ENCODE peak calls at places on chromosomes 4 and X, in four cellular contexts. T is right atrium auricular region, D is AG04450, R is kidney. Y is an unnamed sample.
A peak's percentile ranks its signal among the peaks of the same experiment; 100 is the strongest.

GRCh38 chrX:35670894-35671293 is 127.2 kb upstream of the MAGEB16 start:
- DNase-seq in T (no peak), D (no peak), R (no peak), Y (no peak)

GRCh38 chrX:1385251-1385794 is 6.6 kb downstream of the SLC25A6 start:
- DNase-seq in T (peak; percentile 58), D (no peak), R (peak; percentile 73), Y (peak; percentile 83)

GRCh38 chr4:140004580-140005314 is 149.2 kb downstream of the MAML3 start:
- DNase-seq in T (no peak), D (no peak), R (peak; percentile 73), Y (no peak)

GRCh38 chr4:57265831-57266582 is 155.8 kb upstream of the IGFBP7 start:
- DNase-seq in T (no peak), D (no peak), R (peak; percentile 43), Y (no peak)

GRCh38 chr4:110622841-110623709 is at the start of gene PITX2:
- DNase-seq in T (peak; percentile 66), D (peak; percentile 57), R (peak; percentile 80), Y (peak; percentile 93)

GRCh38 chr4:152500798-152501434 is 35.0 kb downstream of the FBXW7 start:
- DNase-seq in T (no peak), D (peak; percentile 83), R (no peak), Y (no peak)

GRCh38 chrX:149453030-149453429 is 52.1 kb downstream of the IDS start:
- DNase-seq in T (no peak), D (no peak), R (no peak), Y (no peak)

GRCh38 chr4:54104907-54105306 is 4.9 kb downstream of the GSX2 start:
- DNase-seq in T (no peak), D (no peak), R (no peak), Y (no peak)

GRCh38 chr4:33924239-33924638 is 2320.1 kb downstream of the ARAP2 start:
- DNase-seq in T (no peak), D (peak; percentile 6), R (no peak), Y (no peak)

GRCh38 chr4:83272900-83273299 is 11.7 kb downstream of the COQ2 start:
- DNase-seq in T (no peak), D (no peak), R (no peak), Y (no peak)

GRCh38 chr4:85940131-85940530 is 419.7 kb downstream of the MAPK10 start:
- DNase-seq in T (no peak), D (no peak), R (no peak), Y (no peak)

GRCh38 chrX:24145340-24146186 is 4.0 kb upstream of the ZFX start:
- DNase-seq in T (no peak), D (no peak), R (no peak), Y (no peak)

GRCh38 chr4:48429709-48430474 is 53.3 kb upstream of the SLC10A4 start:
- DNase-seq in T (no peak), D (no peak), R (no peak), Y (no peak)

GRCh38 chr4:26590639-26591038 is 6.8 kb downstream of the TBC1D19 start:
- DNase-seq in T (no peak), D (no peak), R (no peak), Y (no peak)

GRCh38 chr4:148152868-148153630 is 289.2 kb downstream of the NR3C2 start:
- DNase-seq in T (no peak), D (no peak), R (no peak), Y (no peak)

GRCh38 chr4:73067971-73068394 is 1.5 kb downstream of the COX18 start:
- DNase-seq in T (no peak), D (no peak), R (no peak), Y (no peak)

GRCh38 chr4:96599752-96600151 is 759.9 kb downstream of the PDHA2 start:
- DNase-seq in T (no peak), D (no peak), R (no peak), Y (no peak)

GRCh38 chr4:157075811-157076577 is at the start of gene GLRB:
- DNase-seq in T (no peak), D (no peak), R (peak; percentile 55), Y (peak; percentile 92)

GRCh38 chr4:6107886-6108285 is 89.7 kb upstream of the C4orf50 start:
- DNase-seq in T (no peak), D (no peak), R (no peak), Y (no peak)

GRCh38 chr4:6110681-6111353 is 89.5 kb downstream of the JAKMIP1 start:
- DNase-seq in T (no peak), D (no peak), R (no peak), Y (no peak)

GRCh38 chr4:6111354-6111930 is 88.9 kb downstream of the JAKMIP1 start:
- DNase-seq in T (no peak), D (no peak), R (no peak), Y (no peak)

GRCh38 chr4:6112606-6113290 is 87.6 kb downstream of the JAKMIP1 start:
- DNase-seq in T (no peak), D (no peak), R (no peak), Y (no peak)

DNA sequence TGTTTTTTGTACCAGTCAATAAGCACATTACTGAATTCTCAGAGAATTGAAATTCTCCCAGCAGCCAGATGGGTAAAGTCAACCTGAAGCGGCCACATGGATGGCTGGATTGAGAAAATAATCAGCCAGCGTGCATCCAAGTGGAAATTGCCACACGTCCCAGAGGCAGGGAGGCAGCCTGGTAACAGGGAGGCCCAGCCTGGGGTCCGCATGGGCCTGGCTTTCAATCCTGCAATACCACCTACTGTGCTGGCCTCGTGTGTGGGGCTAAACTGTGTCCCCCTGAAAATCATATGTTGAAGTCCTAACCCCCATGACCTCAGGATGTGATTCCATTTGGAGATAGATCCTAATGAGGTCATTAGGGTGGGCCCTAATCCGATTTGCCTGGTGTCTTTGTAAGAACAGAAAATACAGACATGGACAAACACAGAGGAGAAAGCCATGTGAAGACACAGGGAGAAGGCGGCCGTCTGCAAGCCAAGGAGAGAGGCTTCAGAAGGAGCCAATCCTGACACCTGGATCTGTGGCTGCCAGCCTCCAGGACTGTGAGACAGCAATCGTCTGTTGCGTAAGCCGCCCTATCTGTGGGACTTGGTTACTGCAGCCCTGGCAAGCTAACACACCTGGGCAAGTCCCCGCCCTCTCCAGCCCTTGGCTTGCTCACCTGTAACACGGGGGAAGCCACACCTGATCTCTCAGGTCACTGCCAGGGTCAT is 90.3 kb downstream of the JAKMIP1 start:
- DNase-seq in T (no peak), D (no peak), R (no peak), Y (no peak)
- TF ChIP-seq CTCF in T (no peak), D (peak; percentile 14), R (no peak), Y (peak; percentile 39)

DNA sequence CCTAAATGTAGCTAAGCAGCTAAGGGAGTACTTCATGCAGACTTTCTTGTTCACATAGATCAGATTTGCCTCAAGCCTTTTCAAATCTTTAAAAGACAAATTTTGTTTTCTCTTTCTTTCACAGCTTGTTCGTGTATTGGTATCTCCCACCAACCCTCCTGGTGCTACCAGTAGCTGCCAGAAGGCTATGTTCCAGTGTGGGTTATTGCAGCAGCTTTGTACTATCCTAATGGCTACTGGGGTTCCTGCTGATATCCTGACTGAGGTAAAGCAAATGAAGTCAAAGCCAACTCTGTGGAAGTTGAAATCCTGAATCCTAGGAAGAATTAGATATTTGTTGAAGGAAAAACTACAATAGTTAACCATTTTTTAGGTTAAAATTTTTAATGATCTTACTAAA is 62.6 kb downstream of the USO1 start:
- DNase-seq in T (no peak), D (no peak), R (no peak), Y (no peak)
- TF ChIP-seq CTCF in T (no peak), D (no peak), R (no peak), Y (no peak)

GRCh38 chr4:15197005-15197404 is 194.7 kb downstream of the CPEB2 start:
- DNase-seq in T (no peak), D (no peak), R (no peak), Y (no peak)
- TF ChIP-seq CTCF in T (no peak), D (peak; percentile 51), R (no peak), Y (peak; percentile 79)

DNA sequence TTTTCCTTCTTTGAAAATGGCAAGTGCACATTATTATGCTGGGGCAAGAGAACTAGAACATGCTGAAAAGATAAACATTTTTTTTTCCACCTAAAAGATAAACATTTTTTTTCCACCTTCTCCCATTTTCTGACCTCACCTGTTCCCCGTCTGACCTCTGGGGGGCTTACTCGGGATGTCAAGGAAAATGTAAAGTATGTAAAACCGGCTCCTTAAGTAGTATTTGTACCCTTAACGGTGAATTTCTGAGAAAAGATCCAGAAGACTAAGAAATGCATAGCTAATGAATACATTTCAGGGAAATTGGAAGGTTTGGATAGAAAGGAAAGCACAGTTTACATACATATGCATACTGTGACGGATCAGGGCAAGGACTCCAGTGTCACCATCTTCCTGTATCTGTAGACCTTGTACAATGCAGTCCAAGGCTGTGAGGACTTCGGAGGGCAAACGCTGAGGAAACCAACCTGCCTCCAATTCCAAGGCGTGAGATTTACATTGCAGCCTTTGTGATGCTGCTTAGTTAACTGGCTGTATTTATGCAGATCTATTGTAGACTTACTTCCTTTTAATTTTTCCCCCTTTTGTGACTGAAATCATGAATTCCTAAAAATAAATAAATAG is 2185.9 kb upstream of the TENM3 start:
- DNase-seq in T (no peak), D (no peak), R (no peak), Y (no peak)
- TF ChIP-seq CTCF in T (no peak), D (no peak), R (no peak), Y (no peak)

GRCh38 chrX:64894454-64895038 is 81.7 kb downstream of the ZC4H2 start:
- DNase-seq in T (no peak), D (no peak), R (no peak), Y (no peak)
- TF ChIP-seq CTCF in T (no peak), D (peak; percentile 44), R (peak; percentile 32), Y (peak; percentile 72)

GRCh38 chr4:71147261-71147660 is 153.8 kb downstream of the DCK start:
- DNase-seq in T (no peak), D (no peak), R (no peak), Y (no peak)
- TF ChIP-seq CTCF in T (no peak), D (no peak), R (no peak), Y (no peak)

GRCh38 chr4:125243835-125244397 is 70.8 kb upstream of the FAT4 start:
- DNase-seq in T (no peak), D (no peak), R (no peak), Y (no peak)

GRCh38 chr4:125244848-125245450 is 69.8 kb upstream of the FAT4 start:
- DNase-seq in T (no peak), D (no peak), R (no peak), Y (no peak)
- TF ChIP-seq CTCF in T (no peak), D (peak; percentile 43), R (peak; percentile 14), Y (peak; percentile 91)

GRCh38 chr4:187789078-187789477 is 206.5 kb upstream of the ZFP42 start:
- DNase-seq in T (no peak), D (no peak), R (no peak), Y (no peak)
- TF ChIP-seq CTCF in T (no peak), D (no peak), R (no peak), Y (no peak)

DNA sequence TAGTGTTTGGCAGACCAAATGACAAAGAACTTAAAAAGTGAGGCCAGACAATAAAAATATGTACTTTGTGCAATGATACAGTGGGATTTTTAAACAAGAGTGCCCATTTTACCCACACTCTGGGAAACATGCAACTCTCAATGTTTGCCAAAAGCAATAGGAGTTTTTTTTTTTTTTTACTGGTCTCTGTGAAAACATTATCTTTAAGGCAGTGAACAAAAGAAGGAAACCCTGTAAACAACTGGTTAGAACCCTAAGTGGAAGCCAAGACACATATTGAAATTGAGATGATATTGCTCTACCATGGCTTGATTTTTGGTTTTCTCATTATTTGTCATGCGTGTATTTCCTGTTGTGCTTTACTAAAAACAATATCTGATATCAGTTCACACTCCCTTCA is 67.2 kb upstream of the PPP3CA start:
- DNase-seq in T (no peak), D (no peak), R (no peak), Y (no peak)
- TF ChIP-seq CTCF in T (no peak), D (no peak), R (no peak), Y (no peak)